ENCODE peak calls at places on chromosomes 2 and 18, in four cellular contexts. M, E, O and B are unnamed samples. For H3K9me2, the result is how much of the 10 kb centered on the place peaks cover.

GRCh38 chr2:147623328-147623727 is 221.5 kb upstream of the ACVR2A start:
- DNase-seq in M (no peak), E (no peak), O (peak), B (no peak)

GRCh38 chr2:190355968-190356657 is 12.7 kb downstream of the INPP1 start:
- DNase-seq in M (no peak), E (no peak), O (no peak), B (no peak)

GRCh38 chr2:37644191-37644590 is 27.3 kb downstream of the CDC42EP3 start:
- DNase-seq in M (no peak), O (no peak), E (no peak), B (no peak)

GRCh38 chr2:221488134-221488807 is 83.8 kb downstream of the EPHA4 start:
- DNase-seq in O (no peak), E (no peak), M (no peak), B (no peak)

GRCh38 chr18:30625961-30626360 is 416.6 kb downstream of the DSC3 start:
- DNase-seq in O (no peak), E (no peak), M (no peak), B (no peak)

GRCh38 chr2:220043993-220044335 is 416.5 kb downstream of the SLC4A3 start:
- DNase-seq in M (no peak), E (no peak), O (no peak), B (peak)

GRCh38 chr2:215680605-215681598 is 245.0 kb upstream of the FN1 start:
- DNase-seq in E (peak), O (peak), M (no peak), B (peak)

GRCh38 chr2:53515435-53516332 is 251.9 kb upstream of the CHAC2 start:
- DNase-seq in M (peak), O (peak), E (no peak), B (peak)

GRCh38 chr2:98039085-98039756 is 43.5 kb upstream of the TMEM131 start:
- DNase-seq in O (no peak), E (no peak), M (peak), B (no peak)

GRCh38 chr2:240479111-240479501 is 43.6 kb downstream of the GPC1 start:
- DNase-seq in M (no peak), E (no peak), O (no peak), B (no peak)

GRCh38 chr2:180258041-180258537 is 251.0 kb upstream of the CWC22 start:
- DNase-seq in O (peak), E (no peak), M (no peak), B (no peak)

GRCh38 chr2:240627736-240628506 is 2.6 kb downstream of the GPR35 start:
- DNase-seq in O (no peak), M (no peak), E (no peak), B (no peak)

GRCh38 chr18:33014060-33014796 is 241.4 kb upstream of the KLHL14 start:
- DNase-seq in M (no peak), O (peak), E (peak), B (no peak)

GRCh38 chr2:45982096-45982495 is 315.1 kb upstream of the EPAS1 start:
- DNase-seq in M (no peak), O (no peak), E (no peak), B (no peak)

GRCh38 chr2:60410458-60411146 is 142.9 kb downstream of the BCL11A start:
- DNase-seq in E (no peak), O (no peak), M (no peak), B (no peak)

GRCh38 chr2:29326926-29327325 is 211.7 kb downstream of the CLIP4 start:
- DNase-seq in O (no peak), E (no peak), M (no peak), B (no peak)

GRCh38 chr18:23145613-23146012 is 10.3 kb downstream of the CABLES1 start:
- DNase-seq in O (no peak), E (no peak), M (no peak), B (no peak)

GRCh38 chr2:237096911-237097310 is 11.2 kb downstream of the COPS8 start:
- DNase-seq in E (no peak), O (no peak), M (no peak), B (peak)

GRCh38 chr2:70854416-70854815 is 18.8 kb upstream of the CD207 start:
- DNase-seq in O (no peak), M (no peak), E (no peak), B (no peak)

GRCh38 chr18:3689986-3690681 is 240.2 kb downstream of the TGIF1 start:
- DNase-seq in E (no peak), O (no peak), M (no peak), B (no peak)

GRCh38 chr18:70289351-70290330 is 796 bp downstream of the SOCS6 start:
- DNase-seq in M (no peak), O (peak), E (peak), B (peak)

GRCh38 chr2:148577845-148578492 is 66.6 kb upstream of the EPC2 start:
- DNase-seq in E (no peak), O (no peak), M (no peak), B (no peak)

GRCh38 chr18:48037481-48038271 is 107.2 kb upstream of the SMAD2 start:
- DNase-seq in O (no peak), M (peak), E (no peak), B (peak)

GRCh38 chr2:128639693-128640092 is 321.0 kb upstream of the HS6ST1 start:
- DNase-seq in E (no peak), M (peak), O (no peak), B (peak)
- H3K9me2 ChIP-seq in E (under half), M (under half), O (under half), B (under half)

GRCh38 chr2:218394298-218395089 is 5.2 kb upstream of the CTDSP1 start:
- DNase-seq in E (peak), O (no peak), M (no peak), B (no peak)

GRCh38 chr2:218396688-218397501 is 2.8 kb upstream of the CTDSP1 start:
- DNase-seq in E (peak), O (peak), M (peak), B (peak)

GRCh38 chr2:218395090-218395444 is 4.6 kb upstream of the CTDSP1 start:
- DNase-seq in O (no peak), M (no peak), E (no peak), B (no peak)

GRCh38 chr2:218395826-218396687 is 3.6 kb upstream of the CTDSP1 start:
- DNase-seq in O (peak), M (peak), E (peak), B (peak)

DNA sequence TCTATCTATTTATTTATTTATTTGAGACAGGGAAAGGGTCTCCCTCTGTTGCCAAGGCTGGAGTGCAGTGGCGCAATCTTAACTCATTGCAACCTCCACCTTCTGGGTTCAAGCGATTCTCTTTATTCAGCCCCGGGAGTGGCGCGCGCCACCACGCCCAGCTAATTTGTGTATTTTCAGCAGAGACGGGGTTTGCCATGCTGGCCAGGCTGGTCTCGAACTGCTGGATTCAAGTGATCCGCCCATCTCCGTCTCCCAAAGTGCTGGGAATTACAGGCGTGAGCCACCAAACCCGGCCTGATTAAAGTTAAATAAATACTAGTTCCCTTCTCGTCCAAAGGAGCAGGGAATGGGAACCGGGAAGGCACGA is 4.2 kb upstream of the CTDSP1 start:
- DNase-seq in E (no peak), O (no peak), M (peak), B (no peak)
- H3K27ac ChIP-seq in E (peak), O (peak), M (peak), B (peak)

GRCh38 chr2:19228720-19229119 is 129.7 kb downstream of the OSR1 start:
- DNase-seq in M (no peak), O (no peak), E (no peak), B (no peak)
- H3K4me2 ChIP-seq in M (no peak), O (no peak), E (no peak), B (no peak)

GRCh38 chr2:128638311-128638710 is 319.6 kb upstream of the HS6ST1 start:
- DNase-seq in M (no peak), O (no peak), E (no peak), B (no peak)
- H3K9me2 ChIP-seq in M (under half), O (under half), E (under half), B (under half)

GRCh38 chr2:72822794-72823193 is 3.0 kb downstream of the EXOC6B start:
- DNase-seq in M (no peak), O (no peak), E (no peak), B (no peak)
- H3K27ac ChIP-seq in M (no peak), O (no peak), E (no peak), B (no peak)

DNA sequence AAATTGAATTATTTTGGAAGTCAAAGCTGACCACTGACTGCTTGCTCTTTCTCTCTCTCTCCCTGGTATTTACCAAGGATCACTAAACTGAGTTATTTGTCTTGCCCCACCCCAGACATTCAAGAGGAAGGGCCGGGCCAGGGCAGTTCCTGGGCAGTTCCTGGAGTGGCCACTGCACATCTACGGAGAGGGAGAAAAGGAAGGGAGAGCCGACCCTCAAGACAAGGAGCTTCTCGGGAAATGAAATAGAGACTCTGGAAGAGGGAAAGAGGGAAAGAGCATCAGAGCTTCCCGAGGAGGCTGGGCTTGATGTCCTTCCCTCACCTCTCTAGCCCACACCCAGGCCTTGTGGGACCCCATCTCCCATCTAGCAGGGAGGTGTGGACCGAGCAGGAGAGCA is 83.1 kb downstream of the SEPTIN10 start:
- DNase-seq in E (no peak), M (no peak), O (no peak), B (no peak)
- H3K4me2 ChIP-seq in E (no peak), M (no peak), O (no peak), B (no peak)

DNA sequence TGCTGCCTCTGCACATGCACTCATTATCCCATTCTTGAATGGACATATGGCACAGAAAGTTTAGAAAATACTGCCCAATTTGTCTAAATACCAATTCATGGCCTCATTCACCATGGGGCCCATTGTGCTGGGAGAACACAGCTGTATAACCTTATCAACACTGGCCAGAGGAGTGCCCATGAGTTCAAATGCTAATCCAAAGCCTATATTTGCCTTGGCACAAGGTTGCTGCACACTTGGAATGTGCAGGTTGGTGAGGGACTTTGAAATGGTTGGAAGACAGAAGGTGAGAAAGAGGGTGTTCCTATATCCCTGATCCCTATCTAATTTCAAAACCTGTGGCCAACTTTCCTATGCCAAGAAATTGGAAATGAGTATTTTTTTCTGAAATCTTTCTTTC is 693.9 kb upstream of the ID2 start:
- DNase-seq in O (no peak), E (no peak), M (no peak), B (no peak)
- H3K9me2 ChIP-seq in O (under half), E (under half), M (under half), B (under half)

DNA sequence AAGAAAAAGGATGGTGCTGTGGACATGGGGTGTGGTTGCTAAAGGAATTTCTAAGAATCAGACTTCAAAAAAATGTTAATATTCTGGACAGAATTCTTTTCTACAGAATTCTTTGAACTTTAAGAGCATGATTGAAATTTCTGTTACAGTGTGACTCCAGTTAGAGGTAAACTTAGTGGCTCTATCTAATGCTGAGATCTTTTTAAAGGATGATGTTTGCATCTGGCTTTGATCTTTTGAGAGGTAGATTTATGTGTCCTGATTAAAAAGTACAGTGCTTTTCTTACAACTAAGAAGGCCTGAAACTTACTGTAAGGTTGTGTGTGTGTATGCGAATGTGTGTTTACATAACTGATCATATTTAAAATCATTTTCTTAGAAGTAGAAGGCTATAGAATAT is 25.4 kb downstream of the NCK2 start:
- DNase-seq in M (no peak), O (no peak), E (no peak), B (no peak)
- H3K27ac ChIP-seq in M (no peak), O (no peak), E (no peak), B (no peak)